ENCODE peak calls at places on chromosomes 12 and 14, in four cellular contexts. One of them, this sample, is unnamed.

GRCh38 chr12:132279184-132279889 is 50.1 kb downstream of the GALNT9 start:
- DNase-seq in activated naive CD4-positive, alpha-beta T cell: no peak
- DNase-seq in renal cortical epithelial cell: no peak
- DNase-seq in AG10803: no peak
- DNase-seq in this sample: no peak

GRCh38 chr12:26122681-26123481 is 2.0 kb downstream of the BHLHE41 start:
- DNase-seq in AG10803: peak
- DNase-seq in renal cortical epithelial cell: peak
- DNase-seq in activated naive CD4-positive, alpha-beta T cell: no peak
- DNase-seq in this sample: no peak

GRCh38 chr14:68312884-68313725 is 479.8 kb downstream of the ZFP36L1 start:
- DNase-seq in activated naive CD4-positive, alpha-beta T cell: no peak
- DNase-seq in AG10803: no peak
- DNase-seq in renal cortical epithelial cell: no peak
- DNase-seq in this sample: no peak

GRCh38 chr12:56591111-56591510 is 39.0 kb downstream of the BAZ2A start:
- DNase-seq in AG10803: no peak
- DNase-seq in renal cortical epithelial cell: no peak
- DNase-seq in activated naive CD4-positive, alpha-beta T cell: no peak
- DNase-seq in this sample: no peak

GRCh38 chr12:108752387-108752786 is 21.1 kb upstream of the CORO1C start:
- DNase-seq in activated naive CD4-positive, alpha-beta T cell: no peak
- DNase-seq in renal cortical epithelial cell: no peak
- DNase-seq in AG10803: no peak
- DNase-seq in this sample: no peak

GRCh38 chr12:116497051-116497529 is 62.1 kb upstream of the MAP1LC3B2 start:
- DNase-seq in renal cortical epithelial cell: no peak
- DNase-seq in AG10803: no peak
- DNase-seq in activated naive CD4-positive, alpha-beta T cell: no peak
- DNase-seq in this sample: no peak

GRCh38 chr14:31127690-31128089 is 79.9 kb downstream of the HECTD1 start:
- DNase-seq in AG10803: no peak
- DNase-seq in activated naive CD4-positive, alpha-beta T cell: no peak
- DNase-seq in renal cortical epithelial cell: peak
- DNase-seq in this sample: no peak

GRCh38 chr14:71592361-71592760 is 339.9 kb upstream of the RGS6 start:
- DNase-seq in activated naive CD4-positive, alpha-beta T cell: no peak
- DNase-seq in renal cortical epithelial cell: no peak
- DNase-seq in AG10803: no peak
- DNase-seq in this sample: no peak

GRCh38 chr12:121139301-121139700 is 6.6 kb downstream of the P2RX7 start:
- DNase-seq in activated naive CD4-positive, alpha-beta T cell: no peak
- DNase-seq in renal cortical epithelial cell: no peak
- DNase-seq in AG10803: no peak
- DNase-seq in this sample: no peak

GRCh38 chr12:93802698-93803097 is 125.5 kb downstream of the CRADD start:
- DNase-seq in AG10803: peak
- DNase-seq in renal cortical epithelial cell: no peak
- DNase-seq in activated naive CD4-positive, alpha-beta T cell: no peak
- DNase-seq in this sample: no peak

GRCh38 chr12:50918584-50919316 is 33.6 kb upstream of the HIGD1C start:
- DNase-seq in renal cortical epithelial cell: peak
- DNase-seq in activated naive CD4-positive, alpha-beta T cell: no peak
- DNase-seq in AG10803: no peak
- DNase-seq in this sample: no peak

GRCh38 chr14:53882684-53883083 is 73.9 kb downstream of the BMP4 start:
- DNase-seq in activated naive CD4-positive, alpha-beta T cell: no peak
- DNase-seq in AG10803: no peak
- DNase-seq in renal cortical epithelial cell: no peak
- DNase-seq in this sample: no peak

GRCh38 chr12:108782971-108783370 is 51.7 kb upstream of the CORO1C start:
- DNase-seq in renal cortical epithelial cell: no peak
- DNase-seq in activated naive CD4-positive, alpha-beta T cell: no peak
- DNase-seq in AG10803: no peak
- DNase-seq in this sample: no peak

GRCh38 chr12:6790496-6791150 is 1.3 kb downstream of the CD4 start:
- DNase-seq in renal cortical epithelial cell: no peak
- DNase-seq in AG10803: no peak
- DNase-seq in activated naive CD4-positive, alpha-beta T cell: no peak
- DNase-seq in this sample: no peak

GRCh38 chr12:113065126-113066007 is 8.8 kb downstream of the DTX1 start:
- DNase-seq in activated naive CD4-positive, alpha-beta T cell: no peak
- DNase-seq in renal cortical epithelial cell: no peak
- DNase-seq in AG10803: no peak
- DNase-seq in this sample: no peak

GRCh38 chr12:101761347-101761746 is 22.1 kb upstream of the SYCP3 start:
- DNase-seq in activated naive CD4-positive, alpha-beta T cell: no peak
- DNase-seq in renal cortical epithelial cell: no peak
- DNase-seq in AG10803: no peak
- DNase-seq in this sample: no peak

This sample was measured in GOT3.